ENCODE peak calls at places on chromosomes 7 and 10, in five cellular contexts. Z, W, P, N and A are unnamed samples.

GRCh38 chr10:122112021-122112616 is 123.2 kb downstream of the TACC2 start:
- DNase-seq in N (no peak), P (no peak), W (peak; percentile 20), Z (no peak), A (no peak)

GRCh38 chr7:152369518-152369917 is 66.3 kb downstream of the KMT2C start:
- DNase-seq in N (no peak), Z (no peak), W (no peak), P (no peak), A (no peak)

GRCh38 chr10:72162978-72163377 is 52.8 kb upstream of the ANAPC16 start:
- DNase-seq in W (no peak), Z (no peak), P (no peak), N (no peak), A (no peak)

GRCh38 chr10:13698217-13698616 is 111.5 kb downstream of the PRPF18 start:
- DNase-seq in P (no peak), W (no peak), N (no peak), Z (no peak), A (no peak)

GRCh38 chr7:133253522-133253882 is 624 bp downstream of the EXOC4 start:
- DNase-seq in N (peak; percentile 22), W (peak; percentile 13), Z (no peak), P (no peak), A (no peak)

GRCh38 chr10:13707156-13707881 is 120.6 kb downstream of the PRPF18 start:
- DNase-seq in P (no peak), N (peak; percentile 11), Z (peak; percentile 75), W (peak; percentile 75), A (no peak)

GRCh38 chr10:5442056-5442989 is 30.0 kb downstream of the NET1 start:
- DNase-seq in N (peak; percentile 43), Z (no peak), P (no peak), W (no peak), A (no peak)

GRCh38 chr10:83603708-83604107 is 535.6 kb upstream of the GHITM start:
- DNase-seq in P (no peak), W (no peak), N (no peak), Z (no peak), A (no peak)

GRCh38 chr10:121205625-121206024 is 354.5 kb downstream of the WDR11 start:
- DNase-seq in N (no peak), P (no peak), Z (no peak), W (no peak), A (no peak)

GRCh38 chr7:116395125-116395791 is 104.3 kb upstream of the CAV2 start:
- DNase-seq in P (no peak), W (no peak), N (no peak), Z (no peak), A (no peak)

GRCh38 chr7:142615508-142615907 is 133.8 kb upstream of the PRSS1 start:
- DNase-seq in W (no peak), N (no peak), P (no peak), Z (no peak), A (no peak)

GRCh38 chr7:66460921-66461361 is 167.7 kb upstream of the KCTD7 start:
- DNase-seq in P (no peak), W (no peak), Z (no peak), N (no peak), A (no peak)

GRCh38 chr10:102413806-102414561 is 4.6 kb downstream of the PSD start:
- DNase-seq in N (no peak), W (no peak), Z (no peak), P (no peak), A (no peak)

GRCh38 chr7:50697686-50698085 is 85.0 kb downstream of the GRB10 start:
- DNase-seq in P (peak; percentile 5), N (no peak), Z (no peak), W (no peak), A (no peak)

GRCh38 chr10:77936697-77937567 is 10.4 kb upstream of the DLG5 start:
- DNase-seq in P (no peak), W (no peak), N (no peak), Z (no peak), A (no peak)

GRCh38 chr7:5143106-5143505 is 46.9 kb upstream of the WIPI2 start:
- DNase-seq in P (no peak), W (no peak), Z (no peak), N (no peak), A (no peak)

GRCh38 chr7:139659922-139660316 is 117.9 kb downstream of the HIPK2 start:
- DNase-seq in N (peak; percentile 56), W (no peak), P (no peak), Z (no peak), A (no peak)

GRCh38 chr7:88795553-88795952 is at the start of gene TEX47:
- DNase-seq in W (no peak), Z (no peak), P (no peak), N (no peak), A (no peak)

GRCh38 chr7:46583606-46584005 is 662.5 kb upstream of the IGFBP3 start:
- DNase-seq in Z (no peak), P (no peak), W (no peak), N (no peak), A (no peak)

GRCh38 chr10:56583316-56583715 is 222.3 kb upstream of the ZWINT start:
- DNase-seq in Z (no peak), W (no peak), P (no peak), N (no peak), A (no peak)

GRCh38 chr10:125148576-125148975 is 11.8 kb downstream of the CTBP2 start:
- DNase-seq in N (no peak), Z (no peak), P (no peak), W (no peak), A (no peak)

GRCh38 chr7:28315565-28316420 is 96.5 kb upstream of the CREB5 start:
- DNase-seq in W (no peak), Z (no peak), P (no peak), N (no peak), A (no peak)

GRCh38 chr7:41699532-41699931 is 3.4 kb downstream of the INHBA start:
- DNase-seq in N (no peak), W (no peak), P (no peak), Z (no peak), A (no peak)

GRCh38 chr7:39741942-39742623 is 118.7 kb downstream of the RALA start:
- DNase-seq in P (peak; percentile 17), Z (no peak), W (peak; percentile 48), N (no peak), A (no peak)

GRCh38 chr10:79406683-79407396 is 38.6 kb downstream of the ZCCHC24 start:
- DNase-seq in W (no peak), Z (no peak), P (no peak), N (no peak), A (no peak)

GRCh38 chr7:78562191-78562590 is 763.6 kb downstream of the PHTF2 start:
- DNase-seq in P (no peak), Z (no peak), N (no peak), W (no peak), A (no peak)

GRCh38 chr7:110296321-110296720 is 794.6 kb upstream of the LRRN3 start:
- DNase-seq in N (no peak), W (no peak), P (no peak), Z (no peak), A (no peak)

GRCh38 chr10:98363188-98363587 is 51.8 kb downstream of the PYROXD2 start:
- DNase-seq in Z (peak; percentile 36), W (no peak), P (no peak), N (no peak), A (no peak)

DNA sequence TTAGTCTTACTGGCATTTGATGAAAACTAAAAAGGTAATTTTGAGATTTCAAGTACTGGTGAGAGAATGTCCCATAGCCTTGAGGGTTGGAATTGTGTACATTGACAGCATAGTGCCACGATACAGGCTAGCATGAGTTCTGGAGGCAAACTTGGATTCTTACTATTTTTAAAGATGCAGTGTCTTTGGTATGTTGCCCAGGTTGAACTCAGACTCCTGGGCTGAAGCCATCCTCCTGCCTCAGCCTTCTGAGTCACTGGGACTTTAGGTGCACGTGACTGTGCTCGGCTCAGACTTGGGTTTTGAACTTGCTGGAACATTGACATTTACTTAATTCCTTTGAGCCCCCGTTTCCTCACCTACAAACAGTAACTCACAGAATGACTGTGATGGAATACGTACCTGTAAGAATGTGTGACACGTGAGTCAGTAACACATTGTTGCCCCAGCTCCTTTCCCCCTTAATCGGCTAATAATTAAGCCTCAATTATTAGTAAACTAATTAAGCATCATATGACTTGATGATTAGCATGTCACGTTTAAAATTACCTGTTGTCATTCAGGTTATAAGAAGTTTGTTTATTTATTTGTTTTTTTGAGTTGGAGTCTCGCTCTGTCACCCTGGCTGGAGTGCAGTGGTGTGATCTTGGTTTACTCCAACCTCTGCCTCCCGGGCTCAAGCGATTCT is 10.6 kb downstream of the DNAJB6 start:
- DNase-seq in W (peak; percentile 21), Z (no peak), N (no peak), P (no peak), A (peak; percentile 91)
- TF ChIP-seq POLR2AphosphoS5 in W (no peak), Z (peak; percentile 21), N (no peak), P (no peak), A (peak; percentile 86)

GRCh38 chr10:68107651-68108449 is 1.4 kb upstream of the MYPN start:
- DNase-seq in P (no peak), Z (no peak), N (no peak), W (no peak), A (no peak)
- H3K4me3 ChIP-seq in P (no peak overlapping the region), Z (no peak overlapping the region), N (no peak overlapping the region), W (no peak overlapping the region), A (no peak overlapping the region)

GRCh38 chr10:24484771-24485170 is 238.9 kb downstream of the ARHGAP21 start:
- DNase-seq in Z (no peak), P (no peak), N (no peak), W (no peak), A (no peak)
- TF ChIP-seq CTCF in Z (no peak), P (no peak), N (no peak), W (no peak), A (no peak)

GRCh38 chr10:19719320-19719719 is 96.9 kb upstream of the PLXDC2 start:
- DNase-seq in W (no peak), P (no peak), Z (no peak), N (no peak), A (no peak)
- TF ChIP-seq POLR2AphosphoS5 in W (no peak), P (no peak), Z (no peak), N (no peak), A (no peak)

GRCh38 chr7:75637854-75638606 is 100.7 kb downstream of the HIP1 start:
- DNase-seq in Z (no peak), N (no peak), W (no peak), P (no peak), A (no peak)

GRCh38 chr7:75642810-75643486 is 95.8 kb downstream of the HIP1 start:
- DNase-seq in N (peak; percentile 46), W (peak; percentile 53), P (peak; percentile 86), Z (peak; percentile 61), A (no peak)

GRCh38 chr7:75639071-75639892 is 99.5 kb downstream of the HIP1 start:
- DNase-seq in P (peak; percentile 55), Z (peak; percentile 50), W (peak; percentile 46), N (no peak), A (no peak)

GRCh38 chr7:75639893-75640600 is 98.7 kb downstream of the HIP1 start:
- DNase-seq in Z (no peak), N (no peak), P (no peak), W (no peak), A (no peak)

DNA sequence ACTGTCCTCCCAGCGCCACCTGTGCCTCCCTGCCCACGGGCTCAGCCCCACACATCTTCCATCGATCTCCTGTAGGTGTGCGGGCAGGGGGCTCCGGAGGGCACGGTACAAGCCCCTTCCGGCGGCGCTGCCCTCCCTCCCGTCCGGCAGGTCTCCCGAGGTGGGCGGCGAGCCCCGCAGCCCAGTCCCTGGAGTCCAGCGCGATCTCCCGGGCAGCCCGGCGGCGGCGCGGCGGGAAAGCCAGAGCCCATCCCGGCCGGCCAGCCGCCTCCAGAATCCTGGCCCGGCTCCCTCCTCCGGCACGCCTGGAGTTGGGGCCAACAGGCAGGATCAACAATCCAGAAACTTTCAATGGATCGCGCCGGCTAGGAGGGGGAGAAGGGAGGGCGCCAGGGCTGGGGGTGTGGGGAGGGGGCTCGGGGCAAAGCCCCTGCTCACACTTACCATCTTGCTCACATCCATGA is 100.1 kb downstream of the HIP1 start:
- DNase-seq in Z (peak; percentile 67), P (no peak), N (no peak), W (peak; percentile 29), A (no peak)
- H3K4me3 ChIP-seq in Z (peak overlapping the region; percentile 67), P (peak overlapping the region; percentile 49), N (peak overlapping the region; percentile 66), W (peak overlapping the region; percentile 62), A (peak overlapping the region; percentile 64)